ENCODE peak calls at places on chromosomes 5 and 9, in four cellular contexts. H is iris pigment epithelial cell, P is EH, E is left cardiac atrium. W is an unnamed sample.

GRCh38 chr5:119417891-119418781 is 34.2 kb upstream of the HSD17B4 start:
- DNase-seq in P (peak; percentile 84), H (peak; percentile 81), E (no peak), W (no peak)

GRCh38 chr5:96809898-96810297 is 2.2 kb upstream of the ERAP1 start:
- DNase-seq in H (no peak), P (no peak), E (no peak), W (no peak)

GRCh38 chr9:35220659-35221338 is 59.0 kb downstream of the UNC13B start:
- DNase-seq in H (no peak), P (no peak), E (no peak), W (no peak)

GRCh38 chr5:178589180-178590140 is 733 bp downstream of the COL23A1 start:
- DNase-seq in H (peak; percentile 56), P (no peak), E (peak; percentile 48), W (no peak)

GRCh38 chr9:133731876-133732321 is 6.3 kb downstream of the SARDH start:
- DNase-seq in H (peak; percentile 73), E (peak; percentile 36), P (peak; percentile 60), W (peak; percentile 94)

GRCh38 chr5:143536364-143536763 is 132.9 kb upstream of the NR3C1 start:
- DNase-seq in H (peak; percentile 99), P (peak; percentile 99), E (peak; percentile 43), W (no peak)

GRCh38 chr5:172147857-172148256 is 40.2 kb downstream of the STK10 start:
- DNase-seq in E (no peak), H (no peak), P (no peak), W (no peak)

GRCh38 chr5:37417347-37417746 is 38.2 kb downstream of the WDR70 start:
- DNase-seq in P (no peak), E (no peak), H (no peak), W (no peak)

GRCh38 chr5:131386779-131387178 is 122.9 kb downstream of the CDC42SE2 start:
- DNase-seq in H (peak; percentile 40), P (no peak), E (no peak), W (peak; percentile 74)

GRCh38 chr9:116196806-116197205 is 43.2 kb downstream of the PAPPA start:
- DNase-seq in H (no peak), P (peak; percentile 20), E (no peak), W (no peak)

GRCh38 chr9:88824711-88825110 is 166.6 kb upstream of the S1PR3 start:
- DNase-seq in E (no peak), H (peak; percentile 47), P (no peak), W (no peak)

GRCh38 chr5:135391869-135392255 is 7.2 kb downstream of the MACROH2A1 start:
- DNase-seq in E (no peak), H (no peak), P (peak; percentile 81), W (no peak)

GRCh38 chr5:138095100-138095907 is 11.5 kb downstream of the WNT8A start:
- DNase-seq in P (no peak), H (no peak), E (no peak), W (no peak)

GRCh38 chr5:67318746-67319145 is 122.1 kb upstream of the CD180 start:
- DNase-seq in E (no peak), H (no peak), P (no peak), W (no peak)

GRCh38 chr5:95113489-95113888 is 171.4 kb downstream of the MCTP1 start:
- DNase-seq in P (peak; percentile 35), E (no peak), H (peak; percentile 74), W (no peak)

GRCh38 chr9:87950765-87951488 is 23.4 kb downstream of the CDK20 start:
- DNase-seq in H (peak; percentile 38), E (no peak), P (peak; percentile 53), W (no peak)

GRCh38 chr9:97990259-97990658 is 7.1 kb downstream of the ANP32B start:
- DNase-seq in H (peak; percentile 80), P (peak; percentile 88), E (no peak), W (no peak)

GRCh38 chr9:133303266-133304157 is 28.5 kb upstream of the ABO start:
- DNase-seq in H (no peak), E (no peak), P (no peak), W (no peak)

GRCh38 chr9:94014845-94015244 is 59.7 kb upstream of the BARX1 start:
- DNase-seq in P (no peak), E (no peak), H (no peak), W (peak; percentile 81)

GRCh38 chr5:107424461-107424860 is 246.3 kb downstream of the EFNA5 start:
- DNase-seq in H (peak; percentile 79), E (no peak), P (no peak), W (no peak)

GRCh38 chr9:4066120-4066519 is 233.7 kb downstream of the GLIS3 start:
- DNase-seq in H (no peak), E (no peak), P (no peak), W (no peak)

GRCh38 chr5:157266286-157267007 is 524 bp downstream of the CYFIP2 start:
- DNase-seq in H (no peak), E (no peak), P (no peak), W (peak; percentile 12)

GRCh38 chr9:125511780-125512179 is 195.2 kb downstream of the MAPKAP1 start:
- DNase-seq in H (no peak), E (no peak), P (peak; percentile 69), W (no peak)

GRCh38 chr5:11525020-11525419 is 379.2 kb downstream of the CTNND2 start:
- DNase-seq in P (no peak), E (no peak), H (no peak), W (no peak)

GRCh38 chr9:75333624-75334023 is 245.3 kb downstream of the OSTF1 start:
- DNase-seq in H (no peak), P (no peak), E (no peak), W (no peak)

GRCh38 chr9:107334103-107334776 is 51.2 kb downstream of the RAD23B start:
- DNase-seq in E (no peak), P (no peak), H (no peak), W (no peak)

GRCh38 chr9:70600479-70600878 is 186.0 kb upstream of the KLF9 start:
- DNase-seq in H (peak; percentile 84), P (peak; percentile 96), E (peak; percentile 66), W (no peak)

GRCh38 chr9:133635903-133636531 is at the start of gene DBH:
- DNase-seq in H (no peak), P (no peak), E (no peak), W (no peak)

GRCh38 chr9:129307227-129307970 is 129.3 kb upstream of the IER5L start:
- DNase-seq in P (no peak), H (no peak), E (no peak), W (peak; percentile 50)

GRCh38 chr9:109436071-109436470 is 62.0 kb downstream of the PTPN3 start:
- DNase-seq in H (no peak), E (no peak), P (no peak), W (no peak)

GRCh38 chr9:755454-756381 is 85.8 kb upstream of the DMRT1 start:
- DNase-seq in H (peak; percentile 94), E (no peak), P (peak; percentile 98), W (no peak)

GRCh38 chr5:80220268-80220897 is 35.5 kb downstream of the SERINC5 start:
- DNase-seq in H (no peak), P (no peak), E (no peak), W (no peak)

GRCh38 chr9:135448570-135449180 is 30.9 kb upstream of the PPP1R26 start:
- DNase-seq in H (no peak), E (no peak), P (peak; percentile 17), W (no peak)

GRCh38 chr5:172603425-172603824 is 37.6 kb upstream of the NEURL1B start:
- DNase-seq in E (peak; percentile 44), H (peak; percentile 39), P (peak; percentile 61), W (no peak)

GRCh38 chr9:136171009-136171800 is 33.7 kb downstream of the LHX3 start:
- DNase-seq in H (peak; percentile 24), P (no peak), E (no peak), W (peak; percentile 92)

W was measured in NCI-H510A treated with DMSO at 0.1 percent for 48 hours.